ENCODE peak calls at places on chromosomes 12 and 14, in seven cellular contexts. One of them, this sample, is unnamed.

GRCh38 chr12:45289245-45290217 is 73.6 kb downstream of the ANO6 start:
- DNase-seq in non-pigmented ciliary epithelial cell: no peak
- DNase-seq in NCI-H2081: no peak
- DNase-seq in tibial artery: no peak
- DNase-seq in naive thymus-derived CD4-positive, alpha-beta T cell: no peak
- DNase-seq in neural progenitor cell: no peak
- DNase-seq in D341Med: no peak
- DNase-seq in this sample: no peak

GRCh38 chr14:41605550-41606248 is 977 bp upstream of the LRFN5 start:
- DNase-seq in D341Med: peak
- DNase-seq in non-pigmented ciliary epithelial cell: no peak
- DNase-seq in neural progenitor cell: peak
- DNase-seq in tibial artery: no peak
- DNase-seq in NCI-H2081: no peak
- DNase-seq in naive thymus-derived CD4-positive, alpha-beta T cell: no peak
- DNase-seq in this sample: no peak

GRCh38 chr12:113889806-113890581 is 76.1 kb downstream of the RBM19 start:
- DNase-seq in non-pigmented ciliary epithelial cell: no peak
- DNase-seq in neural progenitor cell: no peak
- DNase-seq in D341Med: no peak
- DNase-seq in tibial artery: no peak
- DNase-seq in naive thymus-derived CD4-positive, alpha-beta T cell: no peak
- DNase-seq in NCI-H2081: no peak
- DNase-seq in this sample: peak

GRCh38 chr12:103627189-103627855 is 40.2 kb downstream of the STAB2 start:
- DNase-seq in naive thymus-derived CD4-positive, alpha-beta T cell: no peak
- DNase-seq in D341Med: no peak
- DNase-seq in non-pigmented ciliary epithelial cell: no peak
- DNase-seq in neural progenitor cell: no peak
- DNase-seq in tibial artery: peak
- DNase-seq in NCI-H2081: no peak
- DNase-seq in this sample: no peak

GRCh38 chr14:99619873-99620834 is 16.1 kb upstream of the CCDC85C start:
- DNase-seq in NCI-H2081: peak
- DNase-seq in D341Med: no peak
- DNase-seq in non-pigmented ciliary epithelial cell: no peak
- DNase-seq in tibial artery: no peak
- DNase-seq in neural progenitor cell: peak
- DNase-seq in naive thymus-derived CD4-positive, alpha-beta T cell: no peak
- DNase-seq in this sample: no peak

GRCh38 chr12:47377414-47378221 is 297.9 kb upstream of the AMIGO2 start:
- DNase-seq in neural progenitor cell: no peak
- DNase-seq in tibial artery: peak
- DNase-seq in D341Med: no peak
- DNase-seq in naive thymus-derived CD4-positive, alpha-beta T cell: no peak
- DNase-seq in NCI-H2081: no peak
- DNase-seq in non-pigmented ciliary epithelial cell: peak
- DNase-seq in this sample: no peak

GRCh38 chr12:3168775-3169221 is 91.6 kb downstream of the TSPAN9 start:
- DNase-seq in neural progenitor cell: no peak
- DNase-seq in D341Med: no peak
- DNase-seq in naive thymus-derived CD4-positive, alpha-beta T cell: no peak
- DNase-seq in non-pigmented ciliary epithelial cell: peak
- DNase-seq in tibial artery: no peak
- DNase-seq in NCI-H2081: no peak
- DNase-seq in this sample: no peak

GRCh38 chr12:116839287-116839830 is 41.9 kb downstream of the HRK start:
- DNase-seq in D341Med: no peak
- DNase-seq in neural progenitor cell: no peak
- DNase-seq in naive thymus-derived CD4-positive, alpha-beta T cell: no peak
- DNase-seq in tibial artery: no peak
- DNase-seq in NCI-H2081: no peak
- DNase-seq in non-pigmented ciliary epithelial cell: no peak
- DNase-seq in this sample: no peak

GRCh38 chr14:61196792-61197191 is 84.3 kb downstream of the TMEM30B start:
- DNase-seq in tibial artery: no peak
- DNase-seq in neural progenitor cell: no peak
- DNase-seq in naive thymus-derived CD4-positive, alpha-beta T cell: no peak
- DNase-seq in D341Med: no peak
- DNase-seq in NCI-H2081: peak
- DNase-seq in non-pigmented ciliary epithelial cell: no peak
- DNase-seq in this sample: no peak